ENCODE peak calls at places on chromosomes 13 and 19, in ten cellular contexts. L is A549, S is tibial nerve, M is heart left ventricle, Y is adrenal gland, P is esophagus muscularis mucosa, F is HepG2, K is testis, V is endothelial cell of umbilical vein, R is body of pancreas. J is an unnamed sample. For H3K4me1, the result is how much of the 10 kb centered on the place peaks cover.

GRCh38 chr13:112117258-112117954 is 50.5 kb downstream of the SOX1 start:
- DNase-seq in P (no peak), M (no peak), S (no peak), L (no peak), Y (no peak), V (no peak), K (no peak), R (no peak), F (no peak), J (no peak)

GRCh38 chr13:100434010-100434763 is 154.4 kb downstream of the GGACT start:
- DNase-seq in P (no peak), K (no peak), Y (no peak), L (no peak), M (no peak), V (peak), S (no peak), R (no peak), F (peak), J (no peak)

GRCh38 chr19:5828661-5829566 is 10.6 kb downstream of the FUT6 start:
- DNase-seq in M (peak), L (no peak), V (peak), S (no peak), Y (peak), K (no peak), F (no peak), P (no peak), R (peak), J (no peak)

GRCh38 chr13:101343128-101343787 is 73.0 kb downstream of the NALCN start:
- DNase-seq in F (no peak), S (no peak), M (no peak), R (no peak), V (peak), L (no peak), K (no peak), P (no peak), Y (no peak), J (no peak)

GRCh38 chr13:94632227-94632980 is 30.7 kb downstream of the GPR180 start:
- DNase-seq in K (no peak), R (no peak), V (no peak), M (no peak), F (no peak), S (no peak), Y (no peak), P (no peak), L (no peak), J (no peak)

GRCh38 chr13:45626731-45627374 is 11.3 kb upstream of the ERICH6B start:
- DNase-seq in V (peak), M (no peak), S (no peak), R (no peak), F (no peak), K (no peak), Y (no peak), L (no peak), P (peak), J (no peak)

GRCh38 chr19:6236310-6237291 is 43.2 kb downstream of the MLLT1 start:
- DNase-seq in Y (peak), P (no peak), R (peak), F (no peak), S (no peak), V (peak), M (peak), K (no peak), L (no peak), J (no peak)

GRCh38 chr19:23686622-23687423 is at the start of gene ZNF675:
- DNase-seq in P (peak), Y (peak), L (peak), S (peak), K (peak), M (peak), R (peak), F (peak), V (peak), J (peak)

GRCh38 chr19:10424011-10424637 is 3.8 kb downstream of the PDE4A start:
- DNase-seq in L (peak), P (no peak), S (peak), M (peak), K (peak), V (peak), Y (peak), R (peak), F (peak), J (peak)

GRCh38 chr19:6718741-6719539 is 1.5 kb downstream of the C3 start:
- DNase-seq in L (peak), V (no peak), Y (peak), P (no peak), K (peak), R (peak), F (peak), M (no peak), S (no peak), J (no peak)

GRCh38 chr13:37598572-37598971 is at the start of gene POSTN:
- DNase-seq in F (no peak), K (no peak), M (no peak), P (no peak), S (no peak), R (no peak), L (no peak), V (peak), Y (no peak), J (no peak)

GRCh38 chr13:24742294-24742693 is 21.7 kb upstream of the RNF17 start:
- DNase-seq in S (no peak), P (no peak), F (no peak), K (no peak), Y (no peak), V (no peak), R (no peak), M (no peak), L (no peak), J (no peak)

GRCh38 chr19:18297308-18297707 is 15.9 kb upstream of the JUND start:
- DNase-seq in V (no peak), S (no peak), L (no peak), R (no peak), K (no peak), Y (no peak), M (no peak), P (no peak), F (no peak), J (no peak)

GRCh38 chr13:101986316-101986715 is 415.5 kb downstream of the FGF14 start:
- DNase-seq in L (no peak), M (no peak), Y (no peak), V (no peak), R (no peak), F (no peak), K (no peak), S (no peak), P (no peak), J (no peak)

GRCh38 chr13:22487932-22488331 is 692.8 kb upstream of the SGCG start:
- DNase-seq in S (no peak), L (no peak), P (no peak), K (no peak), Y (no peak), V (no peak), F (no peak), R (no peak), M (no peak), J (no peak)

DNA sequence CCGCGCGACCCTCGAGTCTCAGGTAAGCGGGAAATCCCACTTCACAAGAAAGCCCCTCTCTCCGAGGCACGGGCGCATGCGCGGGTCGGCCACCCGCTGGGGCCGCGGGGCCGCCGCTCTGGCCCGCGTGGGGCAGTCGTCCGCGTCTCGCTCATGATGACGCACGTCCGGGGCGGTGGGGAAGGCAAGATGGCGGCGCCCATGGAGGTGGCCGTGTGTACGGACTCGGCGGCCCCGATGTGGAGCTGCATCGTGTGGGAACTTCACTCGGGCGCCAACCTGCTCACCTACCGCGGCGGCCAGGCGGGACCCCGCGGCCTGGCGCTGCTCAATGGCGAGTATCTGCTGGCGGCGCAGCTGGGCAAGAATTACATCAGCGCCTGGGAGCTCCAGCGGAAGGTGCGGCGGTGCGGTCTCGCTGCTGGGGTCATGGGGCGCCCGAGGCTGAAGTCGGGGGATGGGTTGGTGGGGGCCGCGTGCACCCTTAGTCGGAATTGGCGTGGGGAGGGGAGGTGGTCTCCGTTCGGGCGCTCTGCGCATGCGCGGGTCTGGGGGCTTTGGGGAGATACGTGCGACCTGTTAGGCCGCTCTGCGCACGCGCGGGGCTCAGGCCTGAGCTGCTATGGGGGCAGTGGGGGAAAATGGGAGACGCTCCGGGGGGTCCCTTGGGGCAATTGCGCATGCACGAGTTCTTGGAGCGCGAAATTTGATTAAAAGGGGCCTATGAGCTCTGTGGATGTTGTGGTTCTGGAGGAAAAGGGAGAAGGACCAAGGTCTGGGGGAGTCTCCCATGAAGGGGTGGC is at the start of gene WDR18:
- DNase-seq in P (peak), K (peak), R (peak), V (peak), S (peak), F (peak), L (peak), Y (peak), M (peak), J (peak)
- TF ChIP-seq POLR2A in P (peak), K (no peak), R (peak), V (peak), S (peak), F (peak), L (peak), Y (peak), M (no peak), J (peak)

GRCh38 chr19:7926727-7927604 is 1.0 kb upstream of the CTXN1 start:
- DNase-seq in V (no peak), M (no peak), P (no peak), R (no peak), L (no peak), F (no peak), S (no peak), K (no peak), Y (no peak), J (peak)

GRCh38 chr19:7927605-7928333 is 1.8 kb upstream of the CTXN1 start:
- DNase-seq in L (no peak), K (no peak), R (no peak), V (no peak), F (no peak), Y (no peak), S (no peak), M (no peak), P (no peak), J (peak)

GRCh38 chr19:7924651-7925170 is 1.2 kb downstream of the CTXN1 start:
- DNase-seq in L (no peak), F (no peak), V (no peak), R (no peak), M (no peak), K (no peak), S (no peak), Y (peak), P (no peak), J (peak)

GRCh38 chr19:7925171-7925837 is 631 bp downstream of the CTXN1 start:
- DNase-seq in S (no peak), V (peak), P (no peak), L (peak), M (peak), F (peak), Y (peak), K (peak), R (peak), J (peak)

DNA sequence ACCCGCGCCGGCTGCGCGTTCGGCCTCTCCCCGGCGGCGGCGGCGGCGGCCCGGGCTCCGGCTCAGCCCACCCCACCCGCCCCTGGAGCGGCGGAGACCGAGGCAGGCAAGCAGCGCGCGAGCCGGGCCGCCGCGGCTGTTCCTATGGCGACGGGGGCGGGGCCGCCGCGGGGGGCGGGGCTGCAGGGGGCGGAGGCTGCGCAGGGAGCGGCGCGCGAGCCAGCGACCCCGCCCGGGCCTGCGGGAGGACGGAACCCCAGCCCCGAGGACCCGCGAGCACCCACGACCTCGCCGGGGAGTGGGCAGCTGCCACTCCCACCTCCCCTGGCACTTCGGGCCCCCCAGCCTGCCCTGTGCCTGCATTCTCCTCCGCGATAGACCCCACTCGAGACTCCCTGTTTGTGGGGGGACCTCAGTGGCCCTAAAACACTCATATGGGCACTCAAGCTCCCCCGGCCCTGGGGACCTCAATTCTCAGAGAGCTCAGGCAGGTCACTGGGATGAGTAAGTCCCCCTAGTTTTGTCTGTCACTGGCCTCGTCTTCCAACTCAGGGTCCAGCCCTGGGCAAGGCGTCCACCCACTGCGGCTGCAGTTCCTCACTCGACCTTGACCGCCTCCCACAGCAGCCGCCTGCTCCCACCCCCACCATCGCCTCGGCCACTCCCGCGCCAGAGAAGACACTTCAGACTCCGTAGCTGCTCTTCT is at the start of gene CTXN1:
- DNase-seq in K (peak), Y (peak), M (peak), S (peak), F (no peak), V (peak), L (peak), P (no peak), R (peak), J (peak)
- TF ChIP-seq CTCF in K (peak), Y (peak), M (no peak), S (no peak), F (no peak), V (peak), L (no peak), P (peak), R (no peak), J (no peak)

GRCh38 chr19:28691683-28692082 is 521.3 kb downstream of the UQCRFS1 start:
- DNase-seq in R (no peak), V (no peak), M (no peak), K (no peak), P (no peak), F (no peak), S (no peak), L (no peak), Y (no peak), J (no peak)
- H3K4me1 ChIP-seq in R (under half), V (under half), M (under half), K (under half), P (under half), F (under half), S (under half), L (under half), Y (under half), J (under half)

GRCh38 chr19:41939861-41940442 is 11.7 kb upstream of the ERFL start:
- DNase-seq in Y (no peak), M (no peak), L (peak), R (no peak), F (no peak), P (no peak), V (no peak), S (no peak), K (peak), J (no peak)
- TF ChIP-seq POLR2A in Y (no peak), M (no peak), L (no peak), R (no peak), F (no peak), P (no peak), V (no peak), S (no peak), K (no peak), J (no peak)

DNA sequence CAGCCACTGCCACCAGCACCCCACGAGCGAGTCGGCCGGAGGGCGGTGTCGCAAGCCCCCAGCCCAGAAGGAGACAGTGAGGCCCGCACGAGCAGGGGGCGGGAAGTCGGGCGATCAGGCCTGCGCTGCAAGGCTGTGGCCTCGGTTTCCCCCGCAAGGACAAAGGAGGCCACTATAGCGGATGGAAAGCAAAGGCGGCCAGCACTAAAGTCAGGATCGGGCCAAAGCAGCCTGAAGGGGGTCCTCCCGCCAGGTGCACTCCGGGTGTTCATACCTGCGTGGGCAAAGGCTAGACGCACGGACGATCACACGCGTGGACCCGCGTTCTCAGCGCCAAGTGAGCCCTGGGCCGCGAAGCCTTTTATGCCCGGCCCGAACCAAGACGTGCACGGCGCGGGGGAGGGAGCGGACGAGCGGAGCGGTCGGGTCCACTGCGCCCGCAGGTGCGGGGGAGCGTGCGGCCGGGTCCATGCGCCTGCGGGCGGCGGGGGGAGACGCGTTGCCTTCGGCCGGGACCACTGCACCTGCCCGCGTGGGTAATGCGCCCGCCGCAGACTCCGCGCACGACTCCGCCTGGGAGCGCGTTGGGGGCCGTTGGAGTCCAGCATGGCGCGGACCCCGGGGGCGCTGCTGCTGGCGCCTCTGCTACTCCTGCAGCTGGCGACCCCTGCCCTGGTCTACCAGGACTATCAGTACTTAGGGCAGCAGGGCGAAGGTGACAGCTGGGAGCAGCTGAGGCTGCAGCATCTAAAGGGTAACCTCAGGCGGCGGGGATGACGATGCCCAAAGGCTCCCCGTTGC is at the start of the genes PRDX2 and THSD8:
- DNase-seq in R (peak), P (no peak), F (peak), Y (peak), S (no peak), L (no peak), V (peak), M (peak), K (peak), J (peak)
- TF ChIP-seq CTCF in R (no peak), P (no peak), F (peak), Y (peak), S (peak), L (no peak), V (peak), M (no peak), K (peak), J (peak)

DNA sequence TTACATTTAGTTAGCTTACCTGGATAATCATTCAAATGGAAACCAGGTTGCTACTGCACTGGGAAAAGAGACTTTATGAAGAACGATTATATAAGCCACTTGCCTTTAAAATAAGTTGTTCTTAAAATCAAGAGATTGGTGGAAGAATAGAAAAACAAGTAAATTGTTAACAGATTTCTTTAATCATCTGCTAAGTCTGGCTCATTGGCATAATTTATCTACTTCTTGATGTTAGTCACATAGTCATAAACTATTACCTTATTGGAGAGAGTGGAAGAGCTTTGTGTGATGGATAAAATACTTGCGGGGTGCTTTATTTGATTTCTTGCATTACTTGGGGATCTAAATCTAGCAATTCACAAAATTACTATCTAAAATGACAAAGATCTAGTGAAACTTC is 6.8 kb downstream of the LSM14A start:
- DNase-seq in R (no peak), Y (no peak), K (no peak), L (no peak), F (no peak), V (no peak), P (no peak), M (no peak), S (no peak), J (no peak)
- H3K4me1 ChIP-seq in R (half or more), Y (half or more), K (half or more), L (half or more), F (half or more), V (under half), P (half or more), M (half or more), S (half or more), J (under half)

GRCh38 chr13:78753457-78753856 is 94.5 kb upstream of the OBI1 start:
- DNase-seq in L (no peak), R (no peak), M (no peak), P (no peak), V (no peak), Y (no peak), F (no peak), S (no peak), K (no peak), J (no peak)

GRCh38 chr13:78762825-78763224 is 103.9 kb upstream of the OBI1 start:
- DNase-seq in P (no peak), V (peak), L (no peak), Y (no peak), R (no peak), S (no peak), K (no peak), M (no peak), F (no peak), J (no peak)

GRCh38 chr13:78759704-78760103 is 100.7 kb upstream of the OBI1 start:
- DNase-seq in R (no peak), K (no peak), M (no peak), S (no peak), F (peak), V (no peak), Y (no peak), L (no peak), P (no peak), J (no peak)

DNA sequence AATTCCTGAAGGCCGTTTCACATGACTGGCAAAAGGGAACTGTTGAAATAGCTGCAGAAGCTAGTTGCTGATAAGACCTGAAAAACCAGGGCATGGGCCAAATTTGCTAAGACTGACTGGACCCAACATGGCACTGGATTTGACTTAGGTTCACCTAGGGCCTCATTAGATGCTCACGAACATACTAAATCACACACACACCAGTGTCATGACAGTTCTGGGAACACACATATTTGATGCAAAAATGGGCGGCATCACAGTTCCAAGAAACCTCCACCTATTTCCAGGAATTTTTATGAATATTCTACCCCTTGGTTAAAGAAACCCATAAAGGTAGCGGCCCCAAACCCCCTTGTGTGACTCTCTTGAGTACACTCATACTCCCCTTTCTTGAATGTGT is 99.6 kb upstream of the OBI1 start:
- DNase-seq in K (no peak), L (no peak), F (no peak), M (no peak), Y (peak), R (no peak), P (no peak), V (no peak), S (no peak), J (no peak)
- TF ChIP-seq POLR2A in K (no peak), L (no peak), F (no peak), M (no peak), Y (no peak), R (no peak), P (no peak), V (no peak), S (no peak), J (no peak)